ENCODE peak calls at places on chromosomes 11 and 22, in five cellular contexts. D is hepatocyte, R is thoracic aorta, E is lung, B is K562. M is an unnamed sample.

GRCh38 chr11:96275807-96276594 is 67.0 kb downstream of the MAML2 start:
- DNase-seq in D (peak), R (no peak), E (no peak), B (no peak), M (no peak)

GRCh38 chr11:1810761-1811160 is 24.0 kb upstream of the SYT8 start:
- DNase-seq in D (no peak), R (no peak), E (no peak), B (no peak), M (no peak)

GRCh38 chr11:63769044-63769718 is 606 bp upstream of the ZFTA start:
- DNase-seq in D (peak), R (no peak), E (no peak), B (peak), M (peak)

GRCh38 chr11:13939952-13940610 is 22.4 kb upstream of the SPON1 start:
- DNase-seq in D (no peak), R (no peak), E (no peak), B (no peak), M (no peak)

GRCh38 chr11:35951659-35952058 is 7.8 kb downstream of the LDLRAD3 start:
- DNase-seq in D (no peak), R (no peak), E (no peak), B (no peak), M (no peak)

GRCh38 chr11:5604896-5605295 is 8.5 kb downstream of the TRIM6 start:
- DNase-seq in D (no peak), R (no peak), E (no peak), B (no peak), M (no peak)

GRCh38 chr11:70778828-70779365 is 380.6 kb downstream of the CTTN start:
- DNase-seq in D (no peak), R (no peak), E (no peak), B (no peak), M (no peak)

GRCh38 chr11:11291432-11292015 is 61.5 kb downstream of the CSNK2A3 start:
- DNase-seq in D (no peak), R (no peak), E (no peak), B (no peak), M (no peak)

GRCh38 chr11:96149743-96150555 is 193.0 kb downstream of the MAML2 start:
- DNase-seq in D (peak), R (no peak), E (no peak), B (peak), M (no peak)

GRCh38 chr11:75270896-75271415 is 30.4 kb downstream of the TPBGL start:
- DNase-seq in D (no peak), R (no peak), E (no peak), B (peak), M (no peak)

GRCh38 chr11:70928854-70929598 is 323.4 kb downstream of the SHANK2 start:
- DNase-seq in D (no peak), R (no peak), E (no peak), B (no peak), M (peak)

GRCh38 chr11:104968365-104968855 is at the start of gene CASP4:
- DNase-seq in D (peak), R (peak), E (peak), B (no peak), M (no peak)

GRCh38 chr11:107830915-107831540 is 27.6 kb downstream of the SLC35F2 start:
- DNase-seq in D (no peak), R (no peak), E (no peak), B (no peak), M (no peak)

GRCh38 chr11:86041975-86042378 is 26.9 kb downstream of the PICALM start:
- DNase-seq in D (peak), R (peak), E (peak), B (peak), M (no peak)

GRCh38 chr22:40898850-40899357 is 37.0 kb upstream of the DNAJB7 start:
- DNase-seq in D (peak), R (no peak), E (no peak), B (peak), M (no peak)

GRCh38 chr11:46380340-46381045 is 976 bp upstream of the MDK start:
- DNase-seq in D (peak), R (no peak), E (peak), B (peak), M (peak)

GRCh38 chr11:12220305-12220704 is 109.9 kb downstream of the MICAL2 start:
- DNase-seq in D (no peak), R (no peak), E (no peak), B (no peak), M (peak)

GRCh38 chr11:134497586-134497985 is 85.5 kb upstream of the B3GAT1 start:
- DNase-seq in D (no peak), R (no peak), E (no peak), B (no peak), M (no peak)

GRCh38 chr11:126764221-126764620 is 236.3 kb downstream of the KIRREL3 start:
- DNase-seq in D (no peak), R (no peak), E (no peak), B (peak), M (no peak)
- TF ChIP-seq CTCF in D (peak), R (no peak), E (no peak), B (no peak), M (no peak)

DNA sequence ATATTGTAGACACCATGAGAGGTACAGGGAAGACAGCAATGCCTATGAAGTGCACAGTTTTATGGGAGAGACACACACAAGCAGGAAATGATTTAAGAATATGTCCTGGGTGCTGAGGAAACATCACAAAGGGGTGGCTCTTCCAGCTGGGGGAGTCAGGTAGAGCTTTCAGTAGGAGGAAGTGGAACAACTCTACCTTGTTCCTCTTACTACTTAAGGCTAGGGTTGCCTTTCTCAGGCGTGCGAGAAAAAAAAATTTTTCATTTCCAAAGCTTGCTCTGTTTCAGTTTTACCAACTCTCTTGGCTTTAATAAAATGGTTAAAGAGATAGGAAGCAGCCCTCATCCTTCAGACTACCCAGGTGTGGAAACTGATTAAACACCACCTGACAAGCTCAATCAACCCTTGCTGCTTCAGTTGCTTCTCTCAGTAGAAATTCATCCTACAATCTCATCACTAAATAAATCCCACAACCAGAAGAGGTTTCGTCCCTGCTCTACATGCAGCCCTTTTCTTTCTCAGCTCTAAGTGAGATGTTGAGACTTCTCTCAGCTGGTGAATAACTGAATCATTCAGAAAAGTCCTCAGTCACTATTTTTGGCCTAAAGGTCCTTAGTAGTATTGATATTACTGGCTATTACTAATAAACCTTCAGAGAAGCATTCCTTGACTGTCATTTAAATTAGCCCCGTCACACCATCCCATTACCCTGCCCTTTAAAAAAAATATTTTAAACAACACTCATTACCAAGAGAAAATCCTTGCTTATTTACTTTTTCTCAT is 5.9 kb downstream of the ABTB2 start:
- DNase-seq in D (no peak), R (no peak), E (no peak), B (no peak), M (no peak)
- H3K4me3 ChIP-seq in D (no peak), R (no peak), E (no peak), B (no peak), M (no peak)

GRCh38 chr11:67666676-67667489 is 7.5 kb downstream of the ALDH3B2 start:
- DNase-seq in D (no peak), R (no peak), E (no peak), B (no peak), M (no peak)

GRCh38 chr11:67666303-67666645 is 8.1 kb downstream of the ALDH3B2 start:
- DNase-seq in D (no peak), R (no peak), E (no peak), B (no peak), M (no peak)

GRCh38 chr11:67665537-67666302 is 8.7 kb downstream of the ALDH3B2 start:
- DNase-seq in D (peak), R (no peak), E (peak), B (peak), M (no peak)

GRCh38 chr11:67668191-67668551 is 6.3 kb downstream of the ALDH3B2 start:
- DNase-seq in D (no peak), R (no peak), E (no peak), B (no peak), M (no peak)

GRCh38 chr11:67667490-67668190 is 6.8 kb downstream of the ALDH3B2 start:
- DNase-seq in D (no peak), R (no peak), E (no peak), B (no peak), M (no peak)
- H3K27ac ChIP-seq in D (no peak), R (no peak), E (no peak), B (no peak), M (no peak)

GRCh38 chr22:50716291-50717024 is 21.5 kb upstream of the ACR start:
- DNase-seq in D (no peak), R (no peak), E (no peak), B (no peak), M (no peak)

GRCh38 chr22:50719814-50720300 is 18.1 kb upstream of the ACR start:
- DNase-seq in D (no peak), R (no peak), E (no peak), B (no peak), M (no peak)

GRCh38 chr22:50715776-50716175 is 22.2 kb upstream of the ACR start:
- DNase-seq in D (no peak), R (no peak), E (no peak), B (no peak), M (no peak)

GRCh38 chr22:50718352-50718709 is 19.7 kb upstream of the ACR start:
- DNase-seq in D (no peak), R (no peak), E (no peak), B (no peak), M (no peak)

DNA sequence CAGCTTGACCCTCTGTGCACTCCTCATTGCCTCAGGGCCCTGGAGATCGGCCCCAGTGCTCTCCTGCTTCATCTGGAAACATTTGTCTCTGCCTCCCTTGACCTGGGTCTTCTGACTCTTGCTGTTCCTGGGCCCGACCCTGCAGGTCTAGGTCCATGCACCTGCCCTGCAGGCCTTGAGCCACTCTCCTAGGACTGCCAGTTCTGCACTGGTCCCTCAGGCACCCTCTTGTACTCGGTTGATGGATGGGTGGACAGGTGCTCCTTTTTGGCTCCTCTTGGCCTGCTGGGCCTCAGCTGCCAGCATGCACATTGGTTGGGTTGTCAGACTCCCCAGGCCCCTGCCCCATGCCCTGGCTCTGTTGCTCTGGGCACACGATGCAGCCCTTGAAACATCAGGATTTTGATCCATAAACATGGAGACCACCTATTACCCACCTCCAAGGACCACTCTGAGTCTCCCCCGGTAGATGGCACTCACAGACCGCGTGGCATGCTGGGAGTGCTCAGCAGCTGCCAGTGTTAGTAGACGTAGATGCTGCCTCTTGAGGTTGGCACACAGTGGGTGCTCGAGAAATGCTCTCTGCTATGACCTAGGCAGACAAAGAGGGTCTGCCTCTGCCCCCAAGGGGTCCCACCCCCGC is 20.2 kb upstream of the ACR start:
- DNase-seq in D (no peak), R (no peak), E (no peak), B (no peak), M (no peak)
- TF ChIP-seq CTCF in D (no peak), R (no peak), E (no peak), B (no peak), M (peak)

GRCh38 chr11:60844045-60844869 is 2.3 kb downstream of the CCDC86 start:
- DNase-seq in D (no peak), R (no peak), E (no peak), B (peak), M (peak)
- H3K4me3 ChIP-seq in D (no peak), R (peak), E (no peak), B (peak), M (peak)

DNA sequence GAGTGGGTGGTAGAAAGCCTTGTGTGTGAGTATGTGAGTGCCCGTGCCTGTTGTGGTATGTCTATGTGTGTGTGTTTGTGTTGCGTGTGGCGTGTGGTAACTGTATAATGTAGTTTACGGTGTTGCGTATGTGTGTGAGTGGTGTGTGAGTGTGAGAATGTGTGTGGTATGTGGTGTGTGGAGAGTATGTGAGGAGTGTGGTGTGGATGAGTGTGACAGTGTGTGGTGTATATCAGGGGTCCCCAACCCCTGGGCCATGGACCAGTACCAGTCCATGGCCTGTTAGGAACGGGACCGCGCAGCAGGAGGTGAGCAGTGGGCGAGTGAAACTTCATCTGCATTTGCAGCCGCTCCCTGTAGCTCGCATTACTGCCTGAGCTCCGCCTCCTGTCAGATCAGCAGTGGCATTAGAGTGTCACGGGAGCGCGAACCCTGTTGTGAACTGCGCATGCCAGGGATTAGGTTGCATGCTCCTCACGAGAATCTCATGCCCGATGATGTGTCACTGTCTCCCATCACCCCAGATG is 5.7 kb downstream of the UPK3A start:
- DNase-seq in D (peak), R (no peak), E (no peak), B (peak), M (peak)
- H3K27ac ChIP-seq in D (no peak), R (no peak), E (no peak), B (no peak), M (no peak)